ENCODE peak calls at places on chromosomes 12 and 14, in five cellular contexts. M, Q, X, A and G are unnamed samples.

GRCh38 chr12:100186071-100186470 is 14.5 kb upstream of the ACTR6 start:
- DNase-seq in M (no peak), Q (no peak), X (no peak), A (no peak), G (no peak)

GRCh38 chr14:45251912-45252311 is 1.1 kb downstream of the MIS18BP1 start:
- DNase-seq in M (no peak), Q (peak), X (peak), A (no peak), G (no peak)

GRCh38 chr12:4450551-4451112 is 5.0 kb upstream of the FGF6 start:
- DNase-seq in M (no peak), Q (no peak), X (peak), A (no peak), G (no peak)

GRCh38 chr12:107131832-107132616 is 38.7 kb upstream of the CRY1 start:
- DNase-seq in M (peak), Q (no peak), X (peak), A (peak), G (no peak)

GRCh38 chr14:56474419-56475022 is 105.1 kb upstream of the TMEM260 start:
- DNase-seq in M (peak), Q (no peak), X (peak), A (peak), G (no peak)

GRCh38 chr12:5348491-5348890 is 83.4 kb upstream of the NTF3 start:
- DNase-seq in M (no peak), Q (no peak), X (peak), A (no peak), G (no peak)

GRCh38 chr12:30117483-30117882 is 333.7 kb upstream of the TMTC1 start:
- DNase-seq in M (no peak), Q (no peak), X (no peak), A (no peak), G (no peak)

GRCh38 chr12:24752763-24753462 is 196.0 kb downstream of the BCAT1 start:
- DNase-seq in M (no peak), Q (no peak), X (no peak), A (no peak), G (no peak)

GRCh38 chr14:68795602-68796417 is 2.9 kb upstream of the ZFP36L1 start:
- DNase-seq in M (peak), Q (no peak), X (peak), A (no peak), G (no peak)

GRCh38 chr12:15664491-15664890 is 124.7 kb downstream of the EPS8 start:
- DNase-seq in M (no peak), Q (no peak), X (peak), A (no peak), G (no peak)

GRCh38 chr12:5648692-5649338 is 216.9 kb downstream of the NTF3 start:
- DNase-seq in M (no peak), Q (no peak), X (no peak), A (no peak), G (no peak)

GRCh38 chr12:63294327-63294632 is 143.3 kb upstream of the AVPR1A start:
- DNase-seq in M (no peak), Q (no peak), X (peak), A (no peak), G (no peak)

GRCh38 chr12:132506730-132507538 is 17.0 kb downstream of the FBRSL1 start:
- DNase-seq in M (peak), Q (no peak), X (no peak), A (no peak), G (no peak)

GRCh38 chr12:56722832-56723231 is 2.3 kb downstream of the NACA start:
- DNase-seq in M (no peak), Q (no peak), X (no peak), A (no peak), G (no peak)

GRCh38 chr14:51520087-51520486 is 131.6 kb upstream of the FRMD6 start:
- DNase-seq in M (no peak), Q (no peak), X (peak), A (no peak), G (no peak)

GRCh38 chr12:98725481-98726247 is 80.6 kb downstream of the APAF1 start:
- DNase-seq in M (no peak), Q (no peak), X (peak), A (no peak), G (no peak)

GRCh38 chr12:93336344-93336743 is 41.4 kb upstream of the NUDT4 start:
- DNase-seq in M (no peak), Q (no peak), X (peak), A (no peak), G (no peak)

GRCh38 chr12:5085896-5086295 is 42.2 kb downstream of the KCNA5 start:
- DNase-seq in M (no peak), Q (no peak), X (peak), A (no peak), G (no peak)

GRCh38 chr12:118312578-118312977 is 60.1 kb downstream of the TAOK3 start:
- DNase-seq in M (no peak), Q (peak), X (peak), A (no peak), G (no peak)

GRCh38 chr14:95282354-95282985 is 37.2 kb downstream of the CLMN start:
- DNase-seq in M (no peak), Q (no peak), X (no peak), A (no peak), G (no peak)

GRCh38 chr12:65335021-65335714 is 56.7 kb downstream of the MSRB3 start:
- DNase-seq in M (no peak), Q (no peak), X (peak), A (no peak), G (no peak)

GRCh38 chr14:71666579-71667145 is 265.6 kb upstream of the RGS6 start:
- DNase-seq in M (no peak), Q (no peak), X (no peak), A (no peak), G (no peak)

GRCh38 chr12:130815028-130815741 is 23.9 kb downstream of the STX2 start:
- DNase-seq in M (no peak), Q (no peak), X (no peak), A (no peak), G (no peak)

GRCh38 chr12:70534466-70534865 is 102.8 kb downstream of the PTPRB start:
- DNase-seq in M (no peak), Q (no peak), X (no peak), A (no peak), G (no peak)

GRCh38 chr12:123808167-123808566 is 46.1 kb downstream of the DNAH10 start:
- DNase-seq in M (no peak), Q (no peak), X (no peak), A (no peak), G (no peak)

GRCh38 chr12:106302401-106303201 is at the start of gene TCP11L2:
- DNase-seq in M (peak), Q (no peak), X (peak), A (no peak), G (peak)

GRCh38 chr14:61568572-61569011 is 126.7 kb upstream of the HIF1A start:
- DNase-seq in M (peak), Q (peak), X (no peak), A (no peak), G (no peak)

GRCh38 chr14:24481622-24482324 is 26.3 kb downstream of the CMA1 start:
- DNase-seq in M (peak), Q (peak), X (peak), A (peak), G (no peak)

GRCh38 chr12:106957617-106958016 is 1.9 kb downstream of the TMEM263 start:
- DNase-seq in M (no peak), Q (no peak), X (no peak), A (no peak), G (no peak)

GRCh38 chr14:22070119-22070982 is 396.7 kb upstream of the OR4E1 start:
- DNase-seq in M (peak), Q (no peak), X (peak), A (no peak), G (no peak)

GRCh38 chr12:90211017-90211416 is 502.4 kb upstream of the ATP2B1 start:
- DNase-seq in M (no peak), Q (no peak), X (peak), A (peak), G (no peak)

GRCh38 chr12:13799574-13799973 is 181.8 kb downstream of the GRIN2B start:
- DNase-seq in M (no peak), Q (no peak), X (no peak), A (no peak), G (no peak)

GRCh38 chr14:54981698-54982097 is 45.2 kb downstream of the WDHD1 start:
- DNase-seq in M (no peak), Q (no peak), X (no peak), A (no peak), G (no peak)

DNA sequence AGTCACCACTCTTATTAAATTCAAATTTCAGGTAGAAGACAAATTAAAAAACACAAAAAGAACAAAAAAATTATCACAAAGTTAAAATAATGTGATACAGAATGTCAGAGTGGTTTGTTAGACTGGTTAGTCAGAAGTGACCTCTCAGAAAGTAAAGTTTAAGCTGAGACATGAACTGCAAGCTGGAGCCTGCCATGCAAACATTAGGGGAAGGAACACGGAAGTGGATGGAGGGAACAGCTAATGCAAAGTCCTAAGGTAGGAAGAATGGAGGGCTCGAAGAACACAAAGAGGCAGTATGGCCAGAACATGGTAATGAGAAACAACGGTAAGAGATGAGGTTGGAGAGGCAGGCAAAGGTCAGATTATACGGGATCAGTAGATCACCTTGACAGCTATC is 41.7 kb downstream of the WDHD1 start:
- DNase-seq in M (no peak), Q (no peak), X (no peak), A (no peak), G (no peak)
- H3K27ac ChIP-seq in M (no peak), Q (no peak), X (no peak), A (no peak), G (no peak)

DNA sequence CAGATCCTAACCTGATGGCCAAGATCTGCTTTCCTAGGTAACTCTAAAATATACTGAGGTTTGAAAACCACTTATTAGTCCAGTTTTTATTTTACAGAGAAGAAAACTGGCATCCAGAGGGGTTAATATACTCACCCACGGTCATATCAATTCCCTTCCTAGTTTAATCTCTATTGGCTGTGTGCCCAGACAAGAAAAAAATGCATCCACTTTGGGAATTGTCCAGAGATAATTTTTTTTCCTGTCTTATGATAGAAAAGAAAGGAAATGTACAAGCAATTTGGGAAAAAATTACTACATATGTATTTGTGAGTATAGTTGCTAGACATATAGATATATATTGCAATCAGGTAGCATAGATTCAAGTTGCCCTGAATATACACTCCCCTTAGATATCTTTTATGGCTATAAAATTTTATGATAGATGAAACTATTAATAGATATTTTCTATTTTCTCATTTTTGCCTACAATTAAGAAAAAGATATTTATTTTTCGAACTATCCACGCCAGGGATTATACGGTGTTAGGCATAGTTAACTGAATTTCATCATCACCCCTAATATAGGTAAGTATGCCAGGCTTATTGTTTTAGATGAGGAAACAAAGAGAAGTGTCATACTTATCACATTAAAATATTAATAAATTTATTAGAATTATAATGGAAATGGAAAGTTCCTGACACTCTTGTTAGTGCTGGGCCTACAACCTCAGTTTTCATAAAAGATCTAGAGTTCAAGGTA is 100.5 kb upstream of the SLC38A2 start:
- DNase-seq in M (no peak), Q (no peak), X (no peak), A (no peak), G (no peak)
- H3K27ac ChIP-seq in M (peak), Q (peak), X (peak), A (peak), G (peak)

DNA sequence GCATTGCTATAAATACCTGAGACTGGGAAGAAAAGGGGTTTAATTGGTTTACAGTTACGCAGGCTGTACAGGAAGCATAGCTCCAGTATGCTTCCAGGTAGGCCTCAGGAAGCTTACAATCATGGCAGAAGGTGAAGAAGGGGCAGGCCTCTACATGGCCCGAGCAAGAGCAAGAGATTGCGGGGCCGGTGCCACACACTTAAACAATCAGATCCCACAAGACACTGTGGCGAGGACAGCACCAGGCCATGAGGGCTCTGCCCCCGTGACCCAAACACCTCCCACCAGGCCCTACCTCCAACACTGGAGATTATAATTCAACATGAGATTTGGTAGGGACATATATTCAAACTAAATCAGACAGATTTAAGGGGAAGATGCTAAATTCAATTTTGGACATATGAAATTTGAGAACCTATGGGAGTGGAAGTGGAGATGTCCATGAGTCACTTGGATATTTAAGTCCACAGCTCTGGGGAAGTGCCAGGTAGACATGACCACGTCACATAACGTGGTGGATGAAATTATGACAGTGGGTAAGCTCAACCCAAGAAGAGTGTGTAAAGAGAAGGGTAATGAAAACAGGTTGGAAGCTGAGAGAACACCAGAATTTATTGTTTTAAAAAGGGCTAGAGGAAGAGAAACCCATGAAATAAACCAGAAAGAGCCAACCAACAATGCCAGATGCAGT is 1.5 kb upstream of the LTA4H start:
- DNase-seq in M (no peak), Q (no peak), X (peak), A (no peak), G (no peak)
- H3K27ac ChIP-seq in M (no peak), Q (no peak), X (no peak), A (no peak), G (no peak)

GRCh38 chr12:21827135-21827534 is 52.6 kb upstream of the KCNJ8 start:
- DNase-seq in M (no peak), Q (no peak), X (no peak), A (no peak), G (no peak)
- H3K27ac ChIP-seq in M (no peak), Q (no peak), X (no peak), A (no peak), G (no peak)

GRCh38 chr12:623172-623864 is 39.9 kb downstream of the NINJ2 start:
- DNase-seq in M (no peak), Q (no peak), X (no peak), A (no peak), G (no peak)

GRCh38 chr12:619346-619745 is 43.9 kb downstream of the NINJ2 start:
- DNase-seq in M (no peak), Q (no peak), X (no peak), A (no peak), G (no peak)

GRCh38 chr12:625998-626397 is 37.2 kb downstream of the NINJ2 start:
- DNase-seq in M (no peak), Q (no peak), X (no peak), A (no peak), G (no peak)

GRCh38 chr12:623865-624372 is 39.3 kb downstream of the NINJ2 start:
- DNase-seq in M (no peak), Q (no peak), X (no peak), A (no peak), G (no peak)

GRCh38 chr12:622420-622819 is 40.8 kb downstream of the NINJ2 start:
- DNase-seq in M (no peak), Q (no peak), X (no peak), A (no peak), G (no peak)
- H3K27ac ChIP-seq in M (no peak), Q (no peak), X (no peak), A (peak), G (no peak)

GRCh38 chr14:97692084-97692483 is 894.9 kb downstream of the VRK1 start:
- DNase-seq in M (no peak), Q (no peak), X (no peak), A (no peak), G (no peak)

GRCh38 chr14:97688626-97689336 is 891.6 kb downstream of the VRK1 start:
- DNase-seq in M (no peak), Q (no peak), X (no peak), A (no peak), G (no peak)

GRCh38 chr14:97687944-97688625 is 890.9 kb downstream of the VRK1 start:
- DNase-seq in M (no peak), Q (no peak), X (no peak), A (no peak), G (no peak)
- H3K27ac ChIP-seq in M (no peak), Q (no peak), X (no peak), A (no peak), G (no peak)

DNA sequence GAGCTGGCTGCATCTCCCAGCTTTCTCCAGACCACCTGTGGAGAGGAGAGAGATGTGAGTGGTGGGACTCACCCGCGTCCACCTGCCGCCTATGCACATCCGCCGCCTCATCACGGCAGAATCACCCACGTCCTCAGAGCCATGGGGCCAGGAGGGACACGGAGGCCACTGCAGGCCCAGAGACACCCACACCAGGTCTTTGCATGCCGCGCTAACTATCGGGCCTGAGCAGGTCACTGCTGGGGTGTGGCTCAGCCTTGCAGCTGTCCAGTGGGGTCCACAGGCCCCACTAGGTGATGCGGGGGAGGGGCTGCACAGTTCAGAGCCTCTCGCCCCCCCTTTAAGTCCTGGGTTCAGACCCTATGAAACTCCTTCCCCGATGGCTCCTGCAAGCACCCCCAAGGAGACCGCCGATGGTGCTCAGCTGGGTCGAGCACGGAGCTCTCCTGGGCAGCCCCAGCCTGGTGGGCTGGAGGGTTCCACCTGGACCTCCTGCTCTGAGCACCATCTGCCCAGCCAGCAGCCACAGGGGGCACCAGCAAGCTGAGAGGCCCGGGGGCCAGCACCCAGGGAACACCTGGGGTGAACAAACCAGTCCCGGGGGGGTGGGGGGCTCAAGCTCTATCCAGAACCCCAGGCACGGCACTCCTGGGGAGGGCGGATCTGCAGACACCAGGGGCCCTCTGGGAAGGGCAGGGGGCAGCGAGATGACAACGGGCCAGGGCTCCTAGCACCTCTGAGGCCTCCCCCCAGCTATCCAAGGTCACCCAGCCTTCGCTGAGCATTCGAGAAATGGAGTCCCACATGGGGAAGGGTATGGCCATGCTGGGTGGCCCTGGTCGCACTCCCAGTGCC is 34.3 kb downstream of the CCNK start:
- DNase-seq in M (no peak), Q (no peak), X (no peak), A (no peak), G (no peak)
- H3K27ac ChIP-seq in M (no peak), Q (no peak), X (no peak), A (no peak), G (no peak)

DNA sequence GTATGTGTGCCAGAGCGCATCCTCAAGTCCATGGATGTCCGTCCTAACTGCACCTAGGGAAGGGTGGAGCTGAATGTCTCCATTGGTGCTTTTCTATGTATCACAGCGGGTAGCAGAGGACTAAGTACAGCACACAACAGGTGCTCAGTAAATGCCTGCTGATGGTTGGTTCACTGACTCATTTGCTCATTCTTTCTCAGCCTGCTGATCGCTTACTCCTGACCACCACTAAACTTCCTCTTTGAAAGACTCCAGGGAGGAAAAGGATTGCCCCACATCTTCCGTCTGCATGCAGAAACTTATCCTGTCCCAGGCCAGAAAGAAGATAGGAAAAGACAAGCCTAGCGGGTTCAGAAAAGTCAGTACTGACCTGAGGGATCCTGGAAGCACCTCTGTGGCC is 66.3 kb downstream of the B4GALNT3 start:
- DNase-seq in M (no peak), Q (no peak), X (no peak), A (no peak), G (no peak)
- H3K27ac ChIP-seq in M (no peak), Q (no peak), X (no peak), A (no peak), G (no peak)

GRCh38 chr14:74019408-74019714 is 212 bp downstream of the BBOF1 start:
- DNase-seq in M (no peak), Q (no peak), X (no peak), A (no peak), G (no peak)
- H3K27ac ChIP-seq in M (peak), Q (peak), X (peak), A (peak), G (peak)